ENCODE peak calls at places on chromosomes 6 and 20, in nine cellular contexts. L, X, J, O, A, S, R, W and G are unnamed samples.

GRCh38 chr20:44990425-44990824 is 24.1 kb downstream of the STK4 start:
- DNase-seq in X (no peak), R (no peak), S (no peak), A (no peak), L (no peak), J (no peak), O (no peak), W (peak), G (no peak)

GRCh38 chr6:12967686-12968085 is 251.1 kb downstream of the PHACTR1 start:
- DNase-seq in R (no peak), J (no peak), L (no peak), S (no peak), O (peak), W (no peak), X (no peak), A (no peak), G (no peak)

GRCh38 chr6:82097676-82098075 is 149.9 kb downstream of the IBTK start:
- DNase-seq in O (no peak), A (no peak), X (no peak), L (peak), S (no peak), R (peak), W (no peak), J (no peak), G (peak)

GRCh38 chr6:41286544-41287346 is at the start of gene TREM1:
- DNase-seq in L (peak), R (peak), W (peak), O (peak), S (no peak), A (peak), J (no peak), X (no peak), G (peak)

GRCh38 chr6:163985710-163986109 is 571.2 kb downstream of the QKI start:
- DNase-seq in O (no peak), X (no peak), R (no peak), J (no peak), A (no peak), S (no peak), W (peak), L (no peak), G (peak)

GRCh38 chr6:161444966-161445799 is 171.3 kb upstream of the AGPAT4 start:
- DNase-seq in W (peak), X (no peak), S (no peak), A (no peak), L (no peak), J (no peak), O (no peak), R (no peak), G (no peak)

GRCh38 chr6:106300944-106301343 is 24.6 kb downstream of the ATG5 start:
- DNase-seq in O (no peak), A (no peak), L (peak), J (peak), S (no peak), R (peak), W (peak), X (peak), G (peak)

GRCh38 chr20:38134427-38135281 is 30.4 kb downstream of the TGM2 start:
- DNase-seq in X (no peak), A (no peak), R (no peak), O (no peak), L (peak), S (no peak), J (peak), W (no peak), G (peak)

GRCh38 chr20:46438156-46438750 is 31.8 kb upstream of the ELMO2 start:
- DNase-seq in J (peak), X (peak), A (no peak), O (peak), L (peak), R (peak), W (peak), S (no peak), G (peak)

GRCh38 chr6:170112583-170112860 is 178.4 kb downstream of the DLL1 start:
- DNase-seq in O (no peak), R (no peak), A (no peak), X (no peak), W (no peak), L (no peak), J (no peak), S (no peak), G (no peak)

GRCh38 chr20:36919715-36920333 is 31.7 kb downstream of the SAMHD1 start:
- DNase-seq in S (no peak), R (peak), W (peak), O (peak), J (peak), L (peak), X (peak), A (no peak), G (peak)

GRCh38 chr6:157329829-157330228 is 6.5 kb upstream of the TMEM242 start:
- DNase-seq in S (no peak), J (no peak), L (peak), W (no peak), X (no peak), A (no peak), R (no peak), O (no peak), G (no peak)

GRCh38 chr6:78744144-78744543 is 123.2 kb upstream of the IRAK1BP1 start:
- DNase-seq in W (no peak), L (no peak), A (no peak), J (no peak), O (no peak), R (no peak), S (no peak), X (no peak), G (no peak)

GRCh38 chr20:8709627-8710026 is 359.3 kb upstream of the PLCB4 start:
- DNase-seq in A (no peak), W (peak), X (no peak), O (no peak), R (no peak), L (no peak), J (no peak), S (no peak), G (peak)

GRCh38 chr20:48538856-48539255 is 288.9 kb downstream of the PREX1 start:
- DNase-seq in R (no peak), A (no peak), X (no peak), W (no peak), O (no peak), S (no peak), J (no peak), L (no peak), G (no peak)

GRCh38 chr20:21214431-21214830 is 88.5 kb downstream of the KIZ start:
- DNase-seq in X (no peak), A (no peak), W (no peak), R (no peak), O (no peak), J (no peak), S (no peak), L (peak), G (peak)

DNA sequence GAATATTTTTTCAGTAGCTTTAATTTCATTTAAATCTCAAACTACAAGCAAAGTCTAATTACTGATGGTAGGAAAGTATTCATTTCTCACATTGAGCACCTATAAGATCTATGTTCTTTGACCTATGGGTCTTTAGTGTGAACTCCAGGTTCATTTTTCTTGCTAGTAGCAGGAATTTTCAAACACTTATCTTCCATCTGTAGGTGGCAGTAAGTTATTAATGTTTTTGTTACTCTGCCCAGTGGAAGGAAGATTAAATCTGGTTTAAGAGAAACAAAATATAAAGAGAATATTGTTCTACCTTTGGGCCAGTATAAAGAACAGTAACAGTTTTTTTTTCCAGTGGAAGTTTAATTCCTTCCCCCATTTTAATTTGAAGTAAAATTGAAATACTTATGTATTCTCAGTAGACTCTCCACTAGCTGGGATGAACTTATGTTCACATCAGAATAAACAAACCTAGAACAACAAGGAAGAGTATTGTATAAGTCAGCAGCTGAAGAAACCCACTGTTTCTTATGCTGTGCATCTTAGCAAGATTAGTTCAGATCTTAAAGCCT is 328.2 kb downstream of the PHF3 start:
- DNase-seq in A (no peak), W (no peak), R (no peak), J (no peak), X (no peak), O (no peak), L (no peak), S (no peak), G (no peak)
- TF ChIP-seq CTCF in A (no peak), W (no peak), R (no peak), J (no peak), X (no peak), O (no peak), L (peak), S (no peak), G (no peak)

GRCh38 chr6:42915737-42916136 is at the start of gene PTCRA:
- DNase-seq in R (no peak), J (no peak), S (no peak), O (no peak), W (no peak), L (no peak), A (no peak), X (peak), G (no peak)
- TF ChIP-seq CTCF in R (no peak), J (no peak), S (no peak), O (no peak), W (no peak), L (no peak), A (no peak), X (no peak), G (no peak)

GRCh38 chr20:31894980-31895675 is 24.7 kb downstream of the TTLL9 start:
- DNase-seq in W (peak), R (peak), S (peak), L (peak), X (peak), A (peak), J (peak), O (no peak), G (peak)
- TF ChIP-seq CTCF in W (no peak), R (no peak), S (no peak), L (no peak), X (no peak), A (no peak), J (no peak), O (no peak), G (no peak)

GRCh38 chr6:38182426-38182825 is 362.9 kb downstream of the ZFAND3 start:
- DNase-seq in R (no peak), L (no peak), S (no peak), A (no peak), X (no peak), O (no peak), J (no peak), W (no peak), G (no peak)
- TF ChIP-seq CTCF in R (no peak), L (no peak), S (no peak), A (no peak), X (no peak), O (no peak), J (no peak), W (no peak), G (no peak)

GRCh38 chr6:135318728-135319469 is 137.8 kb downstream of the MYB start:
- DNase-seq in S (no peak), O (no peak), X (no peak), J (no peak), A (no peak), W (no peak), R (no peak), L (no peak), G (no peak)
- TF ChIP-seq CTCF in S (no peak), O (no peak), X (no peak), J (no peak), A (no peak), W (no peak), R (no peak), L (no peak), G (no peak)

GRCh38 chr20:40882173-40882572 is 146.4 kb upstream of the TOP1 start:
- DNase-seq in S (no peak), W (no peak), O (no peak), J (no peak), L (no peak), X (peak), R (no peak), A (no peak), G (no peak)

GRCh38 chr20:40892642-40893041 is 136.0 kb upstream of the TOP1 start:
- DNase-seq in O (no peak), A (no peak), R (no peak), X (peak), S (no peak), W (no peak), J (no peak), L (no peak), G (peak)

GRCh38 chr20:40890635-40891034 is 138.0 kb upstream of the TOP1 start:
- DNase-seq in L (no peak), R (no peak), S (no peak), W (no peak), A (no peak), X (no peak), O (no peak), J (no peak), G (no peak)

GRCh38 chr20:40883097-40883496 is 145.5 kb upstream of the TOP1 start:
- DNase-seq in W (no peak), A (no peak), R (no peak), J (no peak), L (no peak), O (no peak), S (no peak), X (no peak), G (peak)

GRCh38 chr20:40887100-40887499 is 141.5 kb upstream of the TOP1 start:
- DNase-seq in R (no peak), A (no peak), J (no peak), S (no peak), W (no peak), L (peak), O (no peak), X (no peak), G (no peak)
- TF ChIP-seq CTCF in R (no peak), A (no peak), J (no peak), S (no peak), W (no peak), L (no peak), O (no peak), X (no peak), G (no peak)

GRCh38 chr20:43985608-43986316 is 71.1 kb downstream of the TOX2 start:
- DNase-seq in R (no peak), L (no peak), A (no peak), J (no peak), W (no peak), S (no peak), O (no peak), X (no peak), G (no peak)
- TF ChIP-seq CTCF in R (no peak), L (no peak), A (no peak), J (no peak), W (no peak), S (no peak), O (no peak), X (no peak), G (no peak)

GRCh38 chr6:134738486-134738885 is 211.4 kb downstream of the ALDH8A1 start:
- DNase-seq in A (no peak), J (no peak), O (no peak), W (no peak), S (no peak), L (no peak), X (no peak), R (no peak), G (no peak)

GRCh38 chr6:134744301-134744700 is 205.6 kb downstream of the ALDH8A1 start:
- DNase-seq in W (no peak), J (peak), O (no peak), X (no peak), L (no peak), A (no peak), S (no peak), R (no peak), G (no peak)

GRCh38 chr6:134741193-134741521 is 208.7 kb downstream of the ALDH8A1 start:
- DNase-seq in L (no peak), J (peak), R (no peak), X (peak), A (no peak), S (no peak), O (no peak), W (no peak), G (no peak)

GRCh38 chr6:134739299-134740090 is 210.4 kb downstream of the ALDH8A1 start:
- DNase-seq in W (peak), O (no peak), A (no peak), L (no peak), X (no peak), S (no peak), J (no peak), R (no peak), G (peak)

GRCh38 chr6:134740473-134741192 is 209.3 kb downstream of the ALDH8A1 start:
- DNase-seq in J (no peak), S (no peak), R (peak), L (no peak), A (no peak), X (no peak), O (no peak), W (peak), G (peak)
- TF ChIP-seq CTCF in J (no peak), S (no peak), R (no peak), L (no peak), A (no peak), X (no peak), O (no peak), W (no peak), G (no peak)